ENCODE peak calls at places on chromosome 21, in four cellular contexts. A, Z, T and E are unnamed samples.

GRCh38 chr21:41976611-41977010 is 22.8 kb upstream of the C2CD2 start:
- DNase-seq in T (no peak), Z (no peak), A (no peak), E (no peak)

GRCh38 chr21:32093758-32094463 is 184.9 kb downstream of the MIS18A start:
- DNase-seq in T (no peak), A (no peak), Z (no peak), E (no peak)

GRCh38 chr21:15592271-15592860 is 137.4 kb upstream of the USP25 start:
- DNase-seq in A (peak), Z (peak), T (peak), E (peak)

GRCh38 chr21:31696424-31696823 is 35.5 kb downstream of the SCAF4 start:
- DNase-seq in T (no peak), A (no peak), Z (no peak), E (no peak)

GRCh38 chr21:43911935-43912487 is 47.0 kb downstream of the AGPAT3 start:
- DNase-seq in Z (no peak), T (no peak), A (no peak), E (no peak)

GRCh38 chr21:26273686-26274313 is 103.2 kb upstream of the APP start:
- DNase-seq in T (no peak), A (no peak), Z (no peak), E (no peak)

GRCh38 chr21:40829308-40829707 is 17.6 kb downstream of the DSCAM start:
- DNase-seq in Z (no peak), T (no peak), A (no peak), E (no peak)

GRCh38 chr21:25370311-25370744 is 237.0 kb downstream of the MRPL39 start:
- DNase-seq in A (no peak), Z (no peak), T (peak), E (no peak)

GRCh38 chr21:45318556-45319341 is 31.1 kb upstream of the POFUT2 start:
- DNase-seq in A (no peak), T (peak), Z (peak), E (no peak)

GRCh38 chr21:46441961-46442498 is 16.7 kb upstream of the DIP2A start:
- DNase-seq in T (no peak), A (no peak), Z (no peak), E (no peak)

GRCh38 chr21:43369124-43369523 is 57.8 kb downstream of the SIK1 start:
- DNase-seq in A (no peak), T (no peak), Z (no peak), E (no peak)

GRCh38 chr21:42039911-42040351 is 29.8 kb upstream of the ZBTB21 start:
- DNase-seq in A (no peak), Z (no peak), T (no peak), E (no peak)

GRCh38 chr21:32757804-32758203 is 13.8 kb downstream of the PAXBP1 start:
- DNase-seq in Z (no peak), T (no peak), A (no peak), E (no peak)

GRCh38 chr21:33261635-33262034 is 4.5 kb upstream of the IL10RB start:
- DNase-seq in Z (no peak), T (no peak), A (no peak), E (no peak)

GRCh38 chr21:30717105-30717504 is 1.5 kb downstream of the KRTAP21-3 start:
- DNase-seq in Z (no peak), T (no peak), A (no peak), E (no peak)

GRCh38 chr21:41133896-41134522 is 34.0 kb upstream of the BACE2 start:
- DNase-seq in Z (peak), T (peak), A (no peak), E (peak)

GRCh38 chr21:32249551-32250280 is 29.1 kb downstream of the MIS18A start:
- DNase-seq in A (no peak), T (no peak), Z (no peak), E (no peak)

GRCh38 chr21:46607605-46608004 is 2.7 kb upstream of the S100B start:
- DNase-seq in T (no peak), Z (no peak), A (no peak), E (no peak)